ENCODE peak calls at places on chromosomes 2 and 18, in ten cellular contexts. H is CD8-positive, alpha-beta T cell; A is IMR-90; P is hepatocyte; L is AG09309; F is uterus; D is PC-9; K is coronary artery; N is foreskin fibroblast; J is bronchial epithelial cell. W is an unnamed sample.

GRCh38 chr2:86223682-86224560 is 24.7 kb downstream of the MRPL35 start:
- DNase-seq in L (no peak), K (no peak), A (peak), J (peak), N (peak), P (no peak), H (no peak), D (no peak), F (no peak), W (peak)

GRCh38 chr2:210502997-210503621 is 26.6 kb upstream of the LANCL1 start:
- DNase-seq in H (no peak), K (no peak), P (peak), N (peak), J (peak), A (peak), L (peak), D (no peak), F (peak), W (peak)

GRCh38 chr2:110993557-110994231 is 127.0 kb upstream of the BCL2L11 start:
- DNase-seq in H (no peak), N (no peak), J (peak), K (no peak), P (peak), A (no peak), L (no peak), D (no peak), F (no peak), W (no peak)

GRCh38 chr2:70532244-70532935 is 21.2 kb downstream of the TGFA start:
- DNase-seq in P (no peak), D (no peak), L (no peak), N (no peak), F (no peak), A (no peak), K (no peak), H (no peak), J (no peak), W (no peak)

GRCh38 chr2:3242747-3243369 is 134.8 kb downstream of the EIPR1 start:
- DNase-seq in P (no peak), N (peak), D (no peak), K (peak), J (no peak), A (peak), F (no peak), H (peak), L (no peak), W (no peak)

GRCh38 chr2:17821080-17821479 is 4.8 kb downstream of the MSGN1 start:
- DNase-seq in H (no peak), D (no peak), K (no peak), N (no peak), J (no peak), L (no peak), A (no peak), P (no peak), F (no peak), W (no peak)

GRCh38 chr2:207166349-207167128 is 791 bp upstream of the KLF7 start:
- DNase-seq in A (peak), H (peak), J (peak), L (no peak), P (peak), D (peak), N (peak), K (peak), F (peak), W (peak)

GRCh38 chr2:47520825-47521665 is 118.1 kb downstream of the MSH2 start:
- DNase-seq in F (peak), P (no peak), L (no peak), J (peak), D (no peak), K (no peak), H (peak), A (peak), N (peak), W (peak)

GRCh38 chr2:131033786-131034121 is 59.5 kb downstream of the FAM168B start:
- DNase-seq in A (no peak), L (no peak), F (no peak), H (no peak), D (no peak), K (no peak), J (no peak), P (no peak), N (no peak), W (no peak)

GRCh38 chr2:71281950-71282349 is 49.6 kb upstream of the ZNF638 start:
- DNase-seq in H (no peak), D (no peak), K (no peak), P (no peak), J (no peak), N (peak), F (no peak), A (no peak), L (no peak), W (no peak)

GRCh38 chr2:74877781-74878433 is 44.0 kb downstream of the HK2 start:
- DNase-seq in D (no peak), F (no peak), A (no peak), J (no peak), N (no peak), L (no peak), P (no peak), K (no peak), H (no peak), W (no peak)

GRCh38 chr2:223612501-223612900 is 10.3 kb upstream of the SCG2 start:
- DNase-seq in J (no peak), F (no peak), P (no peak), D (no peak), N (no peak), L (no peak), K (no peak), A (no peak), H (no peak), W (no peak)

GRCh38 chr2:225022188-225022587 is 20.1 kb downstream of the DOCK10 start:
- DNase-seq in A (no peak), L (no peak), N (no peak), H (no peak), D (no peak), K (no peak), J (no peak), F (no peak), P (no peak), W (no peak)

GRCh38 chr2:239359194-239359912 is 41.5 kb downstream of the HDAC4 start:
- DNase-seq in A (no peak), F (no peak), D (no peak), L (no peak), P (no peak), K (no peak), H (no peak), J (no peak), N (peak), W (no peak)

GRCh38 chr18:25517881-25518715 is 166.1 kb upstream of the ZNF521 start:
- DNase-seq in N (no peak), A (no peak), H (no peak), L (no peak), K (no peak), D (no peak), P (no peak), F (no peak), J (no peak), W (no peak)

GRCh38 chr18:55024568-55024967 is 65.3 kb upstream of the CCDC68 start:
- DNase-seq in F (no peak), P (no peak), J (peak), L (no peak), N (no peak), A (no peak), H (no peak), K (no peak), D (no peak), W (no peak)

GRCh38 chr2:239194731-239195317 is 206.0 kb downstream of the HDAC4 start:
- DNase-seq in F (peak), N (no peak), D (no peak), L (no peak), P (no peak), K (peak), A (no peak), H (no peak), J (no peak), W (no peak)

GRCh38 chr2:136126527-136126926 is 8.6 kb upstream of the CXCR4 start:
- DNase-seq in A (no peak), J (no peak), L (no peak), K (no peak), H (no peak), F (no peak), D (no peak), P (no peak), N (no peak), W (no peak)

GRCh38 chr2:36562245-36562644 is 35.7 kb downstream of the FEZ2 start:
- DNase-seq in N (peak), P (no peak), D (peak), A (peak), F (no peak), J (peak), K (no peak), H (no peak), L (no peak), W (peak)

GRCh38 chr2:100235098-100235497 is 87.2 kb downstream of the LONRF2 start:
- DNase-seq in N (no peak), L (no peak), J (no peak), F (no peak), A (peak), P (no peak), D (no peak), H (peak), K (peak), W (no peak)

GRCh38 chr2:219656523-219656922 is 29.1 kb downstream of the SLC4A3 start:
- DNase-seq in P (no peak), J (peak), F (no peak), L (no peak), A (peak), K (no peak), H (no peak), N (peak), D (no peak), W (peak)

GRCh38 chr18:69455120-69455519 is 54.4 kb downstream of the DOK6 start:
- DNase-seq in P (no peak), D (no peak), H (no peak), J (no peak), N (no peak), A (no peak), K (no peak), F (no peak), L (no peak), W (no peak)
- TF ChIP-seq CTCF in P (no peak), D (no peak), H (no peak), J (no peak), N (no peak), A (no peak), K (no peak), F (no peak), L (no peak), W (no peak)

GRCh38 chr2:26710743-26711456 is 18.4 kb downstream of the KCNK3 start:
- DNase-seq in J (no peak), P (no peak), A (no peak), K (no peak), L (no peak), H (no peak), F (no peak), N (no peak), D (no peak), W (no peak)
- H3K4me3 ChIP-seq in J (no peak), P (no peak), A (no peak), K (no peak), L (no peak), H (no peak), F (no peak), N (no peak), D (no peak), W (no peak)

DNA sequence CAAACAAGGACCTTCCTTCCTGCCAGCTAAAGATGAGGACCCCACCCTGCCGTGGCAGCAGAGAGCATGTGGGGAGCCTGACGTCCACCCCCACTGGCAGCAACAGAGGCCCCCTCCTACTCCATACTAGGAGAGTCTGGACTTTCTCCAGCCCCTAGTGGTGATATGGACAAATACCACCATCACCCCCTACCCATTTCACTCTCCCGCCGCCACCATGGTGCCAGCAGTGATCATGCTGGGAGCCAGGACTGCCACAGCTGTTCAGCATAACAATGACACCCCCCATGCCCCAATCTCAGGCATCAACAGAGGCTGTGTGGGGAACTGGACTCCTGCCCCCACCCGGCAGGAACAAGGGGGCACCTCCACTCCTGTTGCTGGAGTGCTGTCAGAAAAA is 42.7 kb upstream of the ATP9B start:
- DNase-seq in H (no peak), D (no peak), N (no peak), P (no peak), A (no peak), L (no peak), K (no peak), F (no peak), J (no peak), W (no peak)
- TF ChIP-seq CTCF in H (no peak), D (no peak), N (no peak), P (no peak), A (no peak), L (no peak), K (no peak), F (no peak), J (no peak), W (no peak)

GRCh38 chr2:117691980-117692379 is 122.5 kb upstream of the DDX18 start:
- DNase-seq in H (no peak), N (no peak), P (no peak), L (no peak), F (no peak), K (no peak), A (no peak), D (no peak), J (no peak), W (no peak)
- H3K4me3 ChIP-seq in H (no peak), N (no peak), P (no peak), L (no peak), F (no peak), K (no peak), A (no peak), D (no peak), J (no peak), W (no peak)

DNA sequence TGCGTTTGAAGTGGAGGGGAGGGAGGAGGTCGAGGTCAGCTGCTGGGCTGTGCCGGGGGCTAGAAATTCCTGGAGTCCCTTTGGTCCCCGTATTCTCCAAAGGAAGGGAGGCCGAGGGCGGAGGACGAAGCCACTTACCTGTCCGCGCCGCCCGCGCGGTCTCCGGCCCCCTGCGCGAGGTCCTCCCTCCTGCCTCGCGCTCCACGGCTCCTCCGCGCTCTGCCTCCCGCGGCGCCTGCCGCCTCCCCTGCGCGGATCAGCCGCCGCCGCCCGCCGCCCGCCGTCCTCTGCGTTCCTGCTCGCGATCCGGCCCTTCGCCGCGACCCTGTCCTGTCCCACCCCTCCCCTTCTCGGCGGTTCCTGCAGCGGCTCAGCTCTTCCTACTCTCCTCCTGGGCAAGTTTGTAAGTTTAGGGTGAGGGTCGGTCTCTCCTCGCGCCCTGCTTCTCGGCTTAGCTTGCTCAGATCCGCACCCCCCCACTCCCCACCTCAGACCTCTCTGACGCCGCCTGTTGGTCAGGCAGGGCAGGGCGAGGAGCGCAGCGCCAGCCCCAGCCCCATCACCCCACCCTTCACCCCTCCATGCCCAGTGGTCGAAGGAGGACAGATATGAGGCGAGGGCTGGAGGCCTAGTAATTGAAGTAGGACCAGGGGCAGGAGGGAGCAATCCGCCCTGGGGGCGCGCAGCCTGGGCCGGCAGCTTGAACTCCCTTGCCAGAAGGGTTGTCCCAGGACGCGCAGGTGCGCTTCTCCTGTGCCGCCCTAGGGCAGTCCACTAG is 9.7 kb upstream of the SKOR2 start:
- DNase-seq in P (no peak), D (no peak), L (no peak), H (no peak), N (no peak), F (no peak), J (no peak), A (no peak), K (no peak), W (no peak)
- TF ChIP-seq CTCF in P (no peak), D (no peak), L (peak), H (no peak), N (no peak), F (no peak), J (no peak), A (no peak), K (no peak), W (peak)

DNA sequence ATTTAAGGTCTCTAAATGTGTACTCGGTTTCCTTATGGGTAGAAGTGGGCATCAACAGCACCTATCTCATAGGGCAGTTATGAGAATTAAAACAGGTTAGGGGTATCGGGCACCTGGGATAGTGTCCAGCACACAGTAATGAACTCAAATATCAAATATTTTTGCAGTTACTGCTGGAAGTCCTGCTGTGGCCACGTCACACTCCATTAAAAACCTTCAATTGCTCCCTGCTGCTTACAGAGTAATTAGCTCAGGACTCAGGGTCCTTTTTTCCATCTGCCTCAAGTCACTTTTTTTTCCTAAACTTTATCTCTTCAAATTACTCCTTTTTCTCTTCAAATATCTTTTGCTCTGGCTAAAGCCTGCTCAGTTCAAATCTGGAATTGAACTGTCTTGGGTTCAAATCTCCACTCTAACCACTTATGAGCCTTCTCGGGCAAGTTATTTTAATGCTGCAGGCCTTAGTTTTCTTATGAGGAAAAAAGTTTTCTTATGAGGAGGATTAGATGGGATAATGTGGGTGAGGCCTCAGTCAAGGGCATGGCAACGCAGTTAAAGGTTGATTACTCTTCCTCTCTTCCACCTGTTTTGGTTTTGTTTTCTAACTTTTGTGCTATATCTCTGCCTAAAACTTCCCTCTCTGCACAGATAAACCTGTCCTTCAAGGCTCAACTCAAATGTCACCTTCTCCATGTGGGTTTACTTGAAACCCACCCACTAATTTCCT is 36.6 kb downstream of the SPRED2 start:
- DNase-seq in J (no peak), D (no peak), N (no peak), P (no peak), K (no peak), A (no peak), F (no peak), L (no peak), H (no peak), W (no peak)
- H3K4me3 ChIP-seq in J (no peak), D (peak), N (no peak), P (no peak), K (peak), A (no peak), F (no peak), L (no peak), H (no peak), W (no peak)